ENCODE peak calls at places on chromosome 6, in seven cellular contexts. X is A549, D is endothelial cell of umbilical vein, U is thyroid gland, Y is right lobe of liver, Z is sigmoid colon, F is tibial nerve. L is an unnamed sample.

GRCh38 chr6:33794910-33795615 is 6.1 kb upstream of the LEMD2 start:
- DNase-seq in Z (no peak), D (no peak), Y (no peak), X (peak; percentile 35), F (no peak), U (no peak), L (no peak)

GRCh38 chr6:40346241-40346640 is 240.9 kb downstream of the LRFN2 start:
- DNase-seq in X (no peak), Z (peak; percentile 18), D (no peak), Y (no peak), F (no peak), U (no peak), L (peak; percentile 45)

GRCh38 chr6:116115781-116116180 is 10.2 kb downstream of the COL10A1 start:
- DNase-seq in Y (no peak), X (no peak), Z (no peak), U (no peak), D (no peak), F (no peak), L (no peak)

GRCh38 chr6:131410785-131411184 is 162.2 kb upstream of the ARG1 start:
- DNase-seq in X (no peak), F (no peak), Z (no peak), U (no peak), Y (no peak), D (no peak), L (no peak)

GRCh38 chr6:87723727-87724078 is 21.7 kb upstream of the AKIRIN2 start:
- DNase-seq in U (no peak), Z (no peak), D (no peak), Y (no peak), F (no peak), X (no peak), L (no peak)

GRCh38 chr6:51028271-51028670 is 209.6 kb downstream of the TFAP2B start:
- DNase-seq in D (no peak), F (no peak), Z (no peak), U (no peak), X (no peak), Y (no peak), L (no peak)

GRCh38 chr6:13859871-13860555 is 45.7 kb upstream of the MCUR1 start:
- DNase-seq in Y (peak; percentile 25), D (no peak), X (no peak), Z (no peak), F (no peak), U (peak; percentile 6), L (no peak)

GRCh38 chr6:42403415-42403814 is 48.3 kb downstream of the TRERF1 start:
- DNase-seq in Z (no peak), Y (no peak), D (no peak), F (no peak), U (no peak), X (no peak), L (no peak)

GRCh38 chr6:41374618-41375590 is 39.5 kb downstream of the NCR2 start:
- DNase-seq in Z (no peak), U (no peak), Y (no peak), D (no peak), F (no peak), X (no peak), L (peak; percentile 87)

GRCh38 chr6:168368063-168368835 is 48.7 kb upstream of the DACT2 start:
- DNase-seq in F (no peak), Y (no peak), Z (peak; percentile 65), U (no peak), D (no peak), X (no peak), L (no peak)

GRCh38 chr6:82365011-82365751 is 1.6 kb downstream of the TPBG start:
- DNase-seq in X (peak; percentile 28), D (peak; percentile 24), U (peak; percentile 46), Z (no peak), Y (no peak), F (no peak), L (no peak)

GRCh38 chr6:54846243-54846856 is at the start of gene FAM83B:
- DNase-seq in Y (no peak), F (no peak), D (no peak), X (no peak), Z (no peak), U (peak; percentile 89), L (no peak)

GRCh38 chr6:3849681-3850450 is 693 bp downstream of the FAM50B start:
- DNase-seq in F (no peak), X (no peak), Z (peak; percentile 72), D (peak; percentile 39), Y (peak; percentile 44), U (peak; percentile 54), L (no peak)

GRCh38 chr6:159422041-159422984 is 253.1 kb downstream of the FNDC1 start:
- DNase-seq in Y (no peak), U (no peak), F (no peak), X (no peak), D (no peak), Z (no peak), L (no peak)

GRCh38 chr6:83873869-83874268 is 14.4 kb downstream of the CYB5R4 start:
- DNase-seq in F (no peak), Z (no peak), U (no peak), Y (no peak), X (no peak), D (no peak), L (no peak)

GRCh38 chr6:24951831-24952299 is 16.1 kb upstream of the RIPOR2 start:
- DNase-seq in X (no peak), U (no peak), Y (no peak), D (no peak), F (no peak), Z (no peak), L (no peak)

GRCh38 chr6:3176562-3177355 is 19.4 kb upstream of the TUBB2A start:
- DNase-seq in F (no peak), Z (no peak), U (no peak), X (peak; percentile 57), D (peak; percentile 69), Y (peak; percentile 40), L (no peak)

GRCh38 chr6:90158945-90159344 is 137.7 kb downstream of the BACH2 start:
- DNase-seq in Y (no peak), Z (no peak), F (no peak), D (no peak), X (no peak), U (no peak), L (no peak)

GRCh38 chr6:4489538-4489937 is 286.7 kb upstream of the CDYL start:
- DNase-seq in F (no peak), X (no peak), D (no peak), Z (no peak), Y (no peak), U (no peak), L (no peak)

GRCh38 chr6:28758046-28758817 is 165.6 kb downstream of the TRIM27 start:
- DNase-seq in X (peak; percentile 25), U (no peak), F (no peak), D (no peak), Y (no peak), Z (no peak), L (peak; percentile 42)

GRCh38 chr6:33411632-33412005 is 805 bp downstream of the PHF1 start:
- DNase-seq in U (no peak), Z (no peak), D (no peak), F (no peak), X (no peak), Y (no peak), L (no peak)

GRCh38 chr6:12017263-12017662 is 5.2 kb downstream of the HIVEP1 start:
- DNase-seq in D (no peak), U (no peak), Z (no peak), Y (no peak), F (no peak), X (no peak), L (no peak)

GRCh38 chr6:129350278-129350677 is 359.7 kb downstream of the ARHGAP18 start:
- DNase-seq in D (no peak), X (no peak), Z (no peak), Y (no peak), U (peak; percentile 5), F (no peak), L (no peak)

GRCh38 chr6:129356129-129356528 is 353.8 kb downstream of the ARHGAP18 start:
- DNase-seq in X (no peak), Y (no peak), U (no peak), Z (no peak), D (no peak), F (no peak), L (no peak)

GRCh38 chr6:129351807-129352206 is 358.2 kb downstream of the ARHGAP18 start:
- DNase-seq in F (no peak), X (no peak), Y (no peak), Z (no peak), D (peak; percentile 24), U (no peak), L (no peak)

GRCh38 chr6:129353067-129353466 is 356.9 kb downstream of the ARHGAP18 start:
- DNase-seq in Y (no peak), D (peak; percentile 80), Z (no peak), U (peak; percentile 41), F (no peak), X (no peak), L (no peak)
- TF ChIP-seq POLR2A in Y (no peak), D (no peak), Z (no peak), U (no peak), F (no peak), X (no peak), L (no peak)

GRCh38 chr6:69279805-69280204 is 517.0 kb downstream of the LMBRD1 start:
- DNase-seq in X (no peak), U (no peak), F (no peak), D (no peak), Z (no peak), Y (no peak), L (no peak)
- TF ChIP-seq CTCF in X (no peak), U (no peak), F (no peak), D (no peak), Z (no peak), Y (no peak), L (no peak)

GRCh38 chr6:135586388-135586787 is 88.8 kb upstream of the AHI1 start:
- DNase-seq in Y (no peak), U (no peak), F (no peak), Z (no peak), X (no peak), D (no peak), L (no peak)
- H3K4me1 ChIP-seq in Y (no peaks in the 10 kb centered on the region), U (peaks cover 5% of the 10 kb centered on the region), F (no peaks in the 10 kb centered on the region), Z (no peaks in the 10 kb centered on the region), X (no peaks in the 10 kb centered on the region), D (no peaks in the 10 kb centered on the region), L (no peaks in the 10 kb centered on the region)

DNA sequence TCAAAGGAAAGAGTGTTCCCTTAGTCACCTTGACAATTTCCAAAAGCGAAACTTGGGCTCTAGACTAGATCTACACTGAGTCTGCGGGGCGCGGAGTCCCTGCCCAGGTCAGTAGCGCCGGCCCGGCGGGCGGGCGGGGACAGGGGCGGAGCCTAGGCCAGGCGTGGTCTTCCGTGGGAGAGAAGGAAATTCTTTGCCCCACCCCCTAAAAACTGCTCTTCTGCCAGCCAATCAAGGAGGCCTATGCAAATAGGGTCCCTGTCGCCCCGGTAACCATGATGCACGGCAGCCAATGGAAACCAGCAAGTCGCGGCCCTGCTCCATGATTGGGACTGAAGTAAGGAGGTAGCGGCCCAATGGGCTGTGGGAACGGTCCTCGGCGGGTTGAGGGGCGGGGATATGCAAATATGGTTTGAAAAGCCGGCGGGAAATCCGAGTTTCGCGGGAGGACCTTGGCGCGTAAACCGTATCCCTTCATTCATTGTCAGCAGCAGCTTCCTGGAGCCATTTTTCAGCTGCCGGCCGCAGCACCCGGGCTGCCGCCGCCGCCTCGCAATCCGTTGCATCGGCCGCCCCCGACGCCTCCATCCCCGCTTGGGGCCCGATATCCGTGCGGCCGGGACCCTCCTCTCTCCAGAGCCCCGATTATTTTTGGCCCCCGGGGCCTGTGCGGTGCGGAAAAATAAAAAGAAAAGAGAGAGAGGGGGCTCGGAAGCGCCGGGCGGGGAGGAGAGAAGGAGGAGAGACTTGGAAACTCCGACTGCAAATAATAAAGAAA is at the start of gene E2F3:
- DNase-seq in U (peak; percentile 100), D (peak; percentile 100), F (peak; percentile 99), Y (peak; percentile 100), X (peak; percentile 97), Z (peak; percentile 100), L (peak; percentile 100)
- TF ChIP-seq POLR2A in U (peak; percentile 62), D (peak; percentile 52), F (no peak), Y (peak; percentile 67), X (peak; percentile 70), Z (no peak), L (no peak)

L was measured in esophagus muscularis mucosa.